ENCODE peak calls at places on chromosomes 1 and 21, in four cellular contexts. P is iPS-NIHi11, F is lung, Z is ascending aorta. N is an unnamed sample.

GRCh38 chr1:94218332-94218731 is 19.1 kb downstream of the ARHGAP29 start:
- DNase-seq in P (no peak), F (no peak), Z (no peak), N (no peak)

GRCh38 chr1:218705911-218706893 is 361.1 kb downstream of the TGFB2 start:
- DNase-seq in P (no peak), F (peak), Z (no peak), N (no peak)

GRCh38 chr1:97947751-97948150 is 26.9 kb upstream of the DPYD start:
- DNase-seq in P (no peak), F (no peak), Z (no peak), N (no peak)

GRCh38 chr1:92486251-92487077 is at the start of gene GFI1:
- DNase-seq in P (peak), F (peak), Z (peak), N (no peak)

GRCh38 chr1:235060607-235061470 is 67.8 kb downstream of the TOMM20 start:
- DNase-seq in P (peak), F (no peak), Z (no peak), N (peak)

GRCh38 chr21:34255073-34255472 is 108.7 kb upstream of the KCNE2 start:
- DNase-seq in P (no peak), F (no peak), Z (no peak), N (no peak)

GRCh38 chr1:113686891-113687624 is 72.2 kb downstream of the PHTF1 start:
- DNase-seq in P (no peak), F (no peak), Z (no peak), N (no peak)

GRCh38 chr1:56286956-56287355 is 292.4 kb downstream of the PLPP3 start:
- DNase-seq in P (no peak), F (no peak), Z (no peak), N (no peak)

GRCh38 chr21:21921410-21922232 is 923.4 kb downstream of the NCAM2 start:
- DNase-seq in P (peak), F (no peak), Z (no peak), N (no peak)

GRCh38 chr1:24557220-24557619 is 1.3 kb downstream of the NCMAP start:
- DNase-seq in P (no peak), F (no peak), Z (no peak), N (no peak)

GRCh38 chr1:55586771-55587170 is 371.6 kb upstream of the USP24 start:
- DNase-seq in P (no peak), F (no peak), Z (no peak), N (no peak)

GRCh38 chr1:114178940-114179339 is 25.3 kb upstream of the SYT6 start:
- DNase-seq in P (no peak), F (no peak), Z (no peak), N (no peak)

GRCh38 chr1:81738902-81739301 is 61.8 kb upstream of the ADGRL2 start:
- DNase-seq in P (no peak), F (no peak), Z (no peak), N (no peak)

GRCh38 chr1:44677201-44677520 is 2.6 kb downstream of the ARMH1 start:
- DNase-seq in P (peak), F (no peak), Z (no peak), N (no peak)

GRCh38 chr1:216045400-216045799 is 377.8 kb downstream of the USH2A start:
- DNase-seq in P (no peak), F (no peak), Z (no peak), N (no peak)

GRCh38 chr1:40316595-40317393 is at the start of gene COL9A2:
- DNase-seq in P (peak), F (no peak), Z (peak), N (no peak)

GRCh38 chr1:43348809-43349593 is 9.8 kb upstream of the CDC20 start:
- DNase-seq in P (peak), F (peak), Z (peak), N (peak)

GRCh38 chr21:39867198-39867650 is at the start of gene PCP4:
- DNase-seq in P (peak), F (peak), Z (peak), N (peak)

GRCh38 chr21:33281101-33281652 is 15.0 kb downstream of the IL10RB start:
- DNase-seq in P (no peak), F (no peak), Z (no peak), N (no peak)

GRCh38 chr1:56249244-56249643 is 330.1 kb downstream of the PLPP3 start:
- DNase-seq in P (no peak), F (no peak), Z (no peak), N (no peak)

GRCh38 chr1:35773711-35774110 is 3.9 kb upstream of the CLSPN start:
- DNase-seq in P (no peak), F (no peak), Z (no peak), N (no peak)

GRCh38 chr1:8015036-8015808 is 10.9 kb downstream of the ERRFI1 start:
- DNase-seq in P (peak), F (no peak), Z (peak), N (peak)

GRCh38 chr1:159898527-159898926 is 1.4 kb downstream of the CFAP45 start:
- DNase-seq in P (no peak), F (no peak), Z (no peak), N (no peak)

GRCh38 chr1:244186372-244186771 is 135.3 kb downstream of the ZBTB18 start:
- DNase-seq in P (no peak), F (no peak), Z (no peak), N (no peak)

GRCh38 chr1:2229921-2230700 is 2.0 kb downstream of the SKI start:
- DNase-seq in P (no peak), F (no peak), Z (peak), N (no peak)

GRCh38 chr1:197692965-197693364 is 82.3 kb downstream of the DENND1B start:
- DNase-seq in P (no peak), F (no peak), Z (no peak), N (no peak)

GRCh38 chr1:174795806-174796205 is 203.9 kb upstream of the CACYBP start:
- DNase-seq in P (no peak), F (no peak), Z (no peak), N (no peak)

GRCh38 chr1:31572323-31573104 is 3.8 kb upstream of the TINAGL1 start:
- DNase-seq in P (no peak), F (peak), Z (peak), N (peak)

GRCh38 chr1:235239821-235240220 is 78.8 kb upstream of the RBM34 start:
- DNase-seq in P (no peak), F (no peak), Z (no peak), N (no peak)

GRCh38 chr1:153260980-153261792 is 1.7 kb downstream of the LORICRIN start:
- DNase-seq in P (peak), F (no peak), Z (no peak), N (no peak)

GRCh38 chr1:16112558-16113555 is 39.4 kb upstream of the FAM131C start:
- DNase-seq in P (peak), F (no peak), Z (no peak), N (no peak)

GRCh38 chr21:40923361-40923760 is 76.4 kb upstream of the DSCAM start:
- DNase-seq in P (no peak), F (peak), Z (no peak), N (peak)

GRCh38 chr1:119139393-119139792 is 1.1 kb downstream of the WARS2 start:
- DNase-seq in P (no peak), F (no peak), Z (no peak), N (no peak)

GRCh38 chr1:8427493-8427892 is 109.6 kb downstream of the SLC45A1 start:
- DNase-seq in P (no peak), F (no peak), Z (no peak), N (no peak)

GRCh38 chr21:41393876-41394465 is 32.1 kb upstream of the MX1 start:
- DNase-seq in P (no peak), F (no peak), Z (no peak), N (no peak)

GRCh38 chr21:41071410-41071809 is 96.5 kb upstream of the BACE2 start:
- DNase-seq in P (peak), F (no peak), Z (no peak), N (no peak)

GRCh38 chr1:206082831-206083695 is 30.1 kb downstream of the RHEX start:
- DNase-seq in P (no peak), F (no peak), Z (no peak), N (no peak)